ENCODE peak calls at places on chromosomes 3 and 15, in six cellular contexts. P is omental fat pad, I is hepatocyte, H is AG04450, F is K562, E is prostate gland. Z is an unnamed sample.

GRCh38 chr3:61777483-61777882 is 216.1 kb downstream of the PTPRG start:
- DNase-seq in P (no peak), I (no peak), H (no peak), F (no peak), E (no peak), Z (no peak)

GRCh38 chr3:128078875-128079274 is 26.6 kb downstream of the SEC61A1 start:
- DNase-seq in P (no peak), I (no peak), H (no peak), F (no peak), E (no peak), Z (no peak)

GRCh38 chr3:106458952-106459351 is 590.1 kb upstream of the CBLB start:
- DNase-seq in P (no peak), I (no peak), H (no peak), F (no peak), E (no peak), Z (no peak)

GRCh38 chr15:46413799-46414198 is 779.0 kb downstream of the SQOR start:
- DNase-seq in P (no peak), I (no peak), H (no peak), F (no peak), E (no peak), Z (no peak)

GRCh38 chr3:39121626-39122025 is 14.1 kb downstream of the TTC21A start:
- DNase-seq in P (no peak), I (no peak), H (no peak), F (no peak), E (no peak), Z (no peak)

GRCh38 chr15:57476533-57476975 is 100.2 kb downstream of the CGNL1 start:
- DNase-seq in P (no peak), I (no peak), H (no peak), F (no peak), E (no peak), Z (no peak)

GRCh38 chr15:66187271-66187670 is 66.3 kb downstream of the MEGF11 start:
- DNase-seq in P (no peak), I (no peak), H (no peak), F (no peak), E (no peak), Z (no peak)

GRCh38 chr3:53806182-53807116 is 39.8 kb downstream of the CHDH start:
- DNase-seq in P (no peak), I (peak), H (peak), F (no peak), E (no peak), Z (no peak)

GRCh38 chr3:64351713-64352595 is 126.7 kb upstream of the PRICKLE2 start:
- DNase-seq in P (no peak), I (no peak), H (no peak), F (no peak), E (no peak), Z (no peak)

GRCh38 chr3:125375950-125376679 is 990 bp upstream of the ZNF148 start:
- DNase-seq in P (no peak), I (peak), H (no peak), F (no peak), E (peak), Z (no peak)

GRCh38 chr15:85831415-85832113 is 36.8 kb upstream of the KLHL25 start:
- DNase-seq in P (peak), I (peak), H (no peak), F (peak), E (peak), Z (peak)

GRCh38 chr3:178562869-178563232 is 26.6 kb downstream of the KCNMB2 start:
- DNase-seq in P (no peak), I (no peak), H (no peak), F (no peak), E (no peak), Z (no peak)

GRCh38 chr3:149554826-149555225 is 80.3 kb downstream of the TM4SF4 start:
- DNase-seq in P (no peak), I (peak), H (no peak), F (no peak), E (peak), Z (no peak)

GRCh38 chr15:53576841-53577240 is 182.6 kb downstream of the WDR72 start:
- DNase-seq in P (no peak), I (no peak), H (no peak), F (no peak), E (no peak), Z (no peak)

DNA sequence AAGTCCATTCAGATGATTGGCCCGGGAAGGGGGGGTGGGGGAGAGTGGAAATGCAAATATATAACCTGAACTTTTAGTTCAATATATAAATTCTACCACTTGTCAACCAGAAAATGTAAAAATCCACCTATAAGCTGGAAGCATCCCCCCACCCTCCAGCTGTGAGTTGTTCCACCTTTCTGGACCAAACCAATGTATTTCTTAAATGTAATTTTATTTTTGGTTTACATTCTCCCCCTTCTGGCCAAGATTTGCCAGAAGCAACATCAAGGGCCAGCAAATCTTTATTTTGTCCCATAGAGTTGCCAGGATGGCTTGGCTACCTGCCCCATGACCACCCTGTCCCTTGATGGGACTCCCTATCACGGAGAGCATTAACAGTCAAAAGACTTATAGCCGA is 545.7 kb downstream of the TBL1XR1 start:
- DNase-seq in P (no peak), I (no peak), H (no peak), F (no peak), E (no peak), Z (no peak)
- TF ChIP-seq CTCF in P (no peak), I (no peak), H (no peak), F (no peak), E (no peak), Z (no peak)

GRCh38 chr3:134367412-134367811 is 6.8 kb downstream of the AMOTL2 start:
- DNase-seq in P (no peak), I (no peak), H (no peak), F (no peak), E (no peak), Z (no peak)
- TF ChIP-seq CTCF in P (no peak), I (no peak), H (no peak), F (no peak), E (no peak), Z (no peak)

GRCh38 chr15:87477759-87478687 is 778.5 kb downstream of the NTRK3 start:
- DNase-seq in P (peak), I (peak), H (peak), F (peak), E (peak), Z (no peak)
- TF ChIP-seq CTCF in P (no peak), I (peak), H (peak), F (no peak), E (no peak), Z (no peak)

GRCh38 chr15:70427531-70428120 is 329.9 kb upstream of the TLE3 start:
- DNase-seq in P (no peak), I (no peak), H (no peak), F (no peak), E (no peak), Z (no peak)
- TF ChIP-seq CTCF in P (no peak), I (no peak), H (no peak), F (no peak), E (no peak), Z (no peak)

GRCh38 chr3:51384730-51385473 is at the start of gene MANF:
- DNase-seq in P (peak), I (peak), H (peak), F (peak), E (peak), Z (peak)

GRCh38 chr3:51385621-51386091 is 565 bp downstream of the MANF start:
- DNase-seq in P (no peak), I (no peak), H (no peak), F (no peak), E (no peak), Z (no peak)

GRCh38 chr3:51386159-51386851 is 1.2 kb downstream of the MANF start:
- DNase-seq in P (no peak), I (no peak), H (no peak), F (no peak), E (no peak), Z (no peak)

GRCh38 chr3:51388286-51389029 is 2.6 kb upstream of the RBM15B start:
- DNase-seq in P (no peak), I (peak), H (no peak), F (no peak), E (peak), Z (no peak)

GRCh38 chr3:51386852-51387229 is 1.8 kb downstream of the MANF start:
- DNase-seq in P (no peak), I (no peak), H (no peak), F (no peak), E (no peak), Z (no peak)
- TF ChIP-seq CTCF in P (no peak), I (no peak), H (no peak), F (no peak), E (no peak), Z (no peak)

DNA sequence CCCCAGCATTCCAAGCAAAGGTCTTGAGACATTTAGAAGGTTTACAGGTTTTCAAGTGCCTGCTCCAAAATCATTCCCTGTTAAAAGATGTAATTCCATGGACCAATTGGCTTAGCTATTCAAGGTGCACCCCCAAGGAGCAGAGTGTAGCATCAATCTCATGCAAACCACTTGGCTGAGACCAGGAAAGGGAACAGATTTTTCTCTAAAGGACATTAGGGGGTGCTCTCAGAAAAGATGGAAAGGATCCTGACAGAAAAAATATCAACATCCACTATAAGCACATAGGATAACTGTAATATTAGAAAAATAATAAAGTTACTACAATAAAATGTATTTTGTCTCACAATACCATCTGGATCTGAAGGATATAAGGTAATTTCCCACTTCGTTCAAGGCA is 328.0 kb upstream of the CDIN1 start:
- DNase-seq in P (no peak), I (no peak), H (no peak), F (no peak), E (no peak), Z (no peak)
- TF ChIP-seq CTCF in P (no peak), I (no peak), H (peak), F (no peak), E (no peak), Z (no peak)

DNA sequence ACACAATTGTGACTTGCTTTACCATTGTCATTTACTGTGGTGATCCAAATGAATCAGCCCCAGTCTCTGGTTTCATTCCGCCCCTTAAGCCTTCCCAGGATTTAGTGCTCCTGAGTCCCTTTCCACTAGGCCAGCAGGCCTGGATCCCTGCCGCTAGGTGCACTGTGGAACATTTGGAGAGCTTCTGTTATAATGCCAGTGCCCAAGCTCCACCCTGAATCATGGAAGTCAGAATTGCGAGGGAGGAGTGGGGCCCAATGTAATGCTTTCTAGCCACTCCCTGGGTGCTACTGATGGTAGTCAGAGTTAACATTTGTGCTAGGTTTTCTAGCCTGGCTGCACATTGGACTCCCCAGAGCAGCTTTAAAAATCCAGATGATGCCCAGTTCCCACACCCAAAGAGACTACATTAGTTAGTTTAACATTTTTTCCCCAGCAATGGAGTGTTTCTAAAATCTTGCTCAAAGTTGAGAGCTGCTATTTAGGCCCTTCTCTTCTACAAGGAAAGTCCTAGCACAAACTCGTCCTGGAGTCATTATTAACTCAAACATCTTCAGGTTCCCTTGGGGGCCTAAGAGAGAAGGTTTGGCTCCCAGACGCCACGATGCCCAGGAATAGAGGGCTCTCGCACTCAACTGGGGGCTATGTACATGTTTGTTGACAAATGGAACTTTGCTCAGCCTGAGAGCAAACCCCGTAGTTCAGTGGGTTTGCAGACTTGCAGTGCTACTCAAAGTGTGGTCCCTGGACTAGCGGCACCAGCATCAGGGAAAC is 366.7 kb upstream of the PROK2 start:
- DNase-seq in P (no peak), I (no peak), H (no peak), F (no peak), E (no peak), Z (no peak)
- TF ChIP-seq CTCF in P (no peak), I (no peak), H (no peak), F (no peak), E (no peak), Z (no peak)

GRCh38 chr3:50568947-50569749 is at the start of gene HEMK1:
- DNase-seq in P (peak), I (peak), H (peak), F (peak), E (peak), Z (peak)
- TF ChIP-seq CTCF in P (no peak), I (no peak), H (no peak), F (no peak), E (no peak), Z (no peak)